ENCODE peak calls at places on chromosomes 7 and 10, in six cellular contexts. Y, F, G, S, E and U are unnamed samples.

GRCh38 chr7:107446988-107447387 is 22.9 kb upstream of the GPR22 start:
- DNase-seq in Y (peak; percentile 22), F (peak; percentile 13), G (peak; percentile 38), S (no peak), E (no peak), U (no peak)

GRCh38 chr10:113139695-113140094 is 189.6 kb downstream of the TCF7L2 start:
- DNase-seq in Y (no peak), F (peak; percentile 34), G (no peak), S (peak; percentile 14), E (no peak), U (peak; percentile 44)

GRCh38 chr7:148684289-148684688 is 14.4 kb upstream of the CUL1 start:
- DNase-seq in Y (no peak), F (no peak), G (no peak), S (no peak), E (no peak), U (no peak)

GRCh38 chr7:24970676-24971075 is 9.3 kb downstream of the OSBPL3 start:
- DNase-seq in Y (no peak), F (peak; percentile 42), G (no peak), S (peak; percentile 5), E (no peak), U (peak; percentile 83)

GRCh38 chr7:30652951-30653641 is 29.2 kb downstream of the CRHR2 start:
- DNase-seq in Y (no peak), F (no peak), G (no peak), S (no peak), E (no peak), U (no peak)

GRCh38 chr10:125062244-125063208 is 97.8 kb downstream of the CTBP2 start:
- DNase-seq in Y (no peak), F (no peak), G (no peak), S (no peak), E (no peak), U (peak; percentile 43)

GRCh38 chr7:339062-339342 is 49.0 kb downstream of the FOXL3 start:
- DNase-seq in Y (no peak), F (no peak), G (no peak), S (no peak), E (no peak), U (no peak)

GRCh38 chr7:73994761-73995160 is 33.2 kb upstream of the ELN start:
- DNase-seq in Y (no peak), F (no peak), G (no peak), S (no peak), E (no peak), U (no peak)

GRCh38 chr10:75593690-75594556 is 162.5 kb downstream of the LRMDA start:
- DNase-seq in Y (no peak), F (no peak), G (no peak), S (no peak), E (no peak), U (no peak)

GRCh38 chr10:68871105-68871711 is 29.9 kb upstream of the DDX50 start:
- DNase-seq in Y (peak; percentile 17), F (peak; percentile 52), G (no peak), S (no peak), E (no peak), U (peak; percentile 57)

GRCh38 chr7:43565786-43566185 is 17.1 kb upstream of the STK17A start:
- DNase-seq in Y (no peak), F (peak; percentile 29), G (no peak), S (no peak), E (no peak), U (no peak)

GRCh38 chr7:75966209-75966961 is 28.0 kb downstream of the TMEM120A start:
- DNase-seq in Y (no peak), F (no peak), G (no peak), S (no peak), E (no peak), U (peak; percentile 51)

GRCh38 chr7:16644987-16645592 is 464 bp downstream of the ANKMY2 start:
- DNase-seq in Y (no peak), F (peak; percentile 38), G (no peak), S (peak; percentile 62), E (peak; percentile 25), U (peak; percentile 39)

GRCh38 chr7:108234281-108234680 is 104.1 kb upstream of the LAMB4 start:
- DNase-seq in Y (no peak), F (no peak), G (no peak), S (no peak), E (no peak), U (peak; percentile 52)

GRCh38 chr7:39399976-39400375 is 166.2 kb upstream of the YAE1 start:
- DNase-seq in Y (no peak), F (no peak), G (no peak), S (no peak), E (no peak), U (no peak)

GRCh38 chr7:105760549-105761447 is 115.6 kb downstream of the ATXN7L1 start:
- DNase-seq in Y (no peak), F (no peak), G (peak; percentile 32), S (no peak), E (no peak), U (no peak)

GRCh38 chr10:130658687-130659290 is 522.6 kb downstream of the GLRX3 start:
- DNase-seq in Y (no peak), F (no peak), G (no peak), S (no peak), E (no peak), U (no peak)

GRCh38 chr7:55374213-55374612 is 9.1 kb downstream of the LANCL2 start:
- DNase-seq in Y (no peak), F (no peak), G (no peak), S (no peak), E (no peak), U (no peak)

GRCh38 chr7:96521068-96521629 is 188.5 kb downstream of the SEM1 start:
- DNase-seq in Y (no peak), F (no peak), G (no peak), S (no peak), E (no peak), U (no peak)

GRCh38 chr10:44010873-44011602 is 362.4 kb upstream of the ZNF32 start:
- DNase-seq in Y (no peak), F (no peak), G (peak; percentile 89), S (no peak), E (no peak), U (peak; percentile 54)

GRCh38 chr7:22700559-22701002 is 26.4 kb upstream of the IL6 start:
- DNase-seq in Y (no peak), F (peak; percentile 53), G (no peak), S (peak; percentile 77), E (no peak), U (peak; percentile 76)

GRCh38 chr7:24741691-24742639 is 15.3 kb downstream of the GSDME start:
- DNase-seq in Y (peak; percentile 89), F (peak; percentile 92), G (peak; percentile 95), S (no peak), E (no peak), U (peak; percentile 94)

GRCh38 chr7:133230591-133231194 is 22.2 kb upstream of the EXOC4 start:
- DNase-seq in Y (peak; percentile 13), F (peak; percentile 59), G (no peak), S (peak; percentile 68), E (no peak), U (peak; percentile 70)

GRCh38 chr7:14332155-14332554 is 342.7 kb upstream of the ETV1 start:
- DNase-seq in Y (peak; percentile 4), F (peak; percentile 36), G (peak; percentile 13), S (peak; percentile 2), E (no peak), U (peak; percentile 5)

GRCh38 chr10:44697096-44697495 is 214.0 kb upstream of the TMEM72 start:
- DNase-seq in Y (no peak), F (peak; percentile 73), G (no peak), S (no peak), E (no peak), U (no peak)

GRCh38 chr7:30595461-30596042 is 874 bp downstream of the GARS1 start:
- DNase-seq in Y (no peak), F (peak; percentile 6), G (no peak), S (peak; percentile 31), E (no peak), U (peak; percentile 7)

GRCh38 chr10:110304394-110304779 is 333 bp downstream of the SMNDC1 start:
- DNase-seq in Y (no peak), F (no peak), G (no peak), S (no peak), E (no peak), U (no peak)

GRCh38 chr7:137020351-137020750 is 151.9 kb downstream of the CHRM2 start:
- DNase-seq in Y (no peak), F (no peak), G (no peak), S (no peak), E (no peak), U (no peak)

GRCh38 chr7:5228066-5228465 is 38.0 kb downstream of the WIPI2 start:
- DNase-seq in Y (no peak), F (no peak), G (no peak), S (no peak), E (no peak), U (no peak)

GRCh38 chr7:82410461-82410860 is 33.1 kb downstream of the CACNA2D1 start:
- DNase-seq in Y (no peak), F (no peak), G (no peak), S (no peak), E (no peak), U (no peak)

GRCh38 chr10:30559118-30559684 is 70.4 kb downstream of the LYZL2 start:
- DNase-seq in Y (no peak), F (no peak), G (no peak), S (no peak), E (no peak), U (no peak)